ENCODE peak calls at places on chromosomes 2 and 18, in four cellular contexts. Z is CD4-positive, alpha-beta memory T cell; D is T follicular helper cell; I is AML-193. O is an unnamed sample.

GRCh38 chr2:134023854-134024253 is 230.0 kb upstream of the MGAT5 start:
- DNase-seq in Z (no peak), D (no peak), I (no peak), O (no peak)

GRCh38 chr2:127104881-127105655 is 1.9 kb downstream of the BIN1 start:
- DNase-seq in Z (no peak), D (no peak), I (no peak), O (no peak)

GRCh38 chr2:46770622-46771021 is 145.0 kb downstream of the MCFD2 start:
- DNase-seq in Z (no peak), D (no peak), I (no peak), O (no peak)

GRCh38 chr2:216348909-216349308 is 23.4 kb downstream of the MARCHF4 start:
- DNase-seq in Z (no peak), D (no peak), I (no peak), O (no peak)

GRCh38 chr2:26731714-26732113 is 32.4 kb upstream of the SLC35F6 start:
- DNase-seq in Z (no peak), D (no peak), I (no peak), O (no peak)

GRCh38 chr2:164735309-164735919 is 106.2 kb downstream of the COBLL1 start:
- DNase-seq in Z (no peak), D (no peak), I (no peak), O (no peak)

GRCh38 chr18:2510416-2510815 is 60.9 kb downstream of the METTL4 start:
- DNase-seq in Z (no peak), D (no peak), I (no peak), O (no peak)

GRCh38 chr2:42523341-42523740 is 29.6 kb upstream of the KCNG3 start:
- DNase-seq in Z (no peak), D (no peak), I (no peak), O (no peak)

GRCh38 chr2:43278683-43279220 is 52.3 kb upstream of the ZFP36L2 start:
- DNase-seq in Z (no peak), D (no peak), I (no peak), O (no peak)

GRCh38 chr2:25819597-25820039 is 58.7 kb downstream of the ASXL2 start:
- DNase-seq in Z (no peak), D (no peak), I (no peak), O (no peak)

GRCh38 chr18:73381361-73382031 is 513.7 kb upstream of the NETO1 start:
- DNase-seq in Z (no peak), D (no peak), I (no peak), O (no peak)

GRCh38 chr2:1593371-1594205 is 150.7 kb downstream of the PXDN start:
- DNase-seq in Z (no peak), D (no peak), I (no peak), O (no peak)

GRCh38 chr2:222594679-222595078 is 61.2 kb downstream of the FARSB start:
- DNase-seq in Z (no peak), D (no peak), I (no peak), O (no peak)

GRCh38 chr18:21383031-21383430 is 141.0 kb downstream of the GREB1L start:
- DNase-seq in Z (no peak), D (no peak), I (no peak), O (no peak)

GRCh38 chr2:217090024-217090473 is 230.2 kb upstream of the TNP1 start:
- DNase-seq in Z (no peak), D (no peak), I (peak; percentile 20), O (no peak)

GRCh38 chr2:43217228-43218220 is 8.9 kb downstream of the ZFP36L2 start:
- DNase-seq in Z (no peak), D (no peak), I (no peak), O (no peak)

GRCh38 chr2:65212619-65213018 is 15.0 kb upstream of the ACTR2 start:
- DNase-seq in Z (no peak), D (no peak), I (no peak), O (no peak)

GRCh38 chr2:171287036-171287435 is 126.3 kb upstream of the TLK1 start:
- DNase-seq in Z (no peak), D (no peak), I (no peak), O (no peak)

GRCh38 chr2:206211657-206212255 is 52.1 kb downstream of the EEF1B2 start:
- DNase-seq in Z (no peak), D (no peak), I (no peak), O (no peak)

GRCh38 chr18:46360102-46360699 is 256.0 kb downstream of the HAUS1 start:
- DNase-seq in Z (no peak), D (no peak), I (no peak), O (no peak)

GRCh38 chr2:1495676-1496393 is 82.6 kb downstream of the TPO start:
- DNase-seq in Z (no peak), D (no peak), I (no peak), O (no peak)

GRCh38 chr2:218146056-218146455 is 20.2 kb downstream of the CXCR2 start:
- DNase-seq in Z (no peak), D (no peak), I (no peak), O (no peak)

GRCh38 chr2:117977696-117978095 is 36.2 kb downstream of the CCDC93 start:
- DNase-seq in Z (no peak), D (no peak), I (no peak), O (no peak)

GRCh38 chr18:43526436-43527150 is 249.3 kb upstream of the SYT4 start:
- DNase-seq in Z (no peak), D (no peak), I (no peak), O (no peak)

GRCh38 chr2:54008439-54008838 is 37.6 kb upstream of the PSME4 start:
- DNase-seq in Z (no peak), D (no peak), I (no peak), O (no peak)

GRCh38 chr2:237695201-237695780 is 67.9 kb downstream of the LRRFIP1 start:
- DNase-seq in Z (peak; percentile 73), D (no peak), I (peak; percentile 86), O (peak; percentile 41)

GRCh38 chr2:20106746-20107145 is 55.3 kb upstream of the LAPTM4A start:
- DNase-seq in Z (peak; percentile 14), D (no peak), I (no peak), O (no peak)

GRCh38 chr2:206328979-206329378 is 54.5 kb downstream of the ZDBF2 start:
- DNase-seq in Z (no peak), D (no peak), I (no peak), O (no peak)

GRCh38 chr2:8774371-8774770 is 63.0 kb downstream of the KIDINS220 start:
- DNase-seq in Z (no peak), D (no peak), I (no peak), O (no peak)

GRCh38 chr2:196959750-196960392 is 33.4 kb upstream of the PGAP1 start:
- DNase-seq in Z (no peak), D (no peak), I (no peak), O (no peak)

GRCh38 chr2:184920451-184920965 is 322.2 kb downstream of the ZNF804A start:
- DNase-seq in Z (no peak), D (no peak), I (no peak), O (no peak)

GRCh38 chr18:70421471-70421870 is 132.6 kb downstream of the SOCS6 start:
- DNase-seq in Z (no peak), D (no peak), I (no peak), O (no peak)

GRCh38 chr2:139366659-139367058 is 586.5 kb upstream of the NXPH2 start:
- DNase-seq in Z (no peak), D (no peak), I (no peak), O (no peak)

GRCh38 chr18:23591011-23591410 is 4.7 kb upstream of the NPC1 start:
- DNase-seq in Z (no peak), D (no peak), I (no peak), O (no peak)

GRCh38 chr2:623384-623922 is 53.8 kb downstream of the TMEM18 start:
- DNase-seq in Z (no peak), D (no peak), I (no peak), O (no peak)

GRCh38 chr2:121431214-121431613 is 99.5 kb upstream of the RNU4ATAC start:
- DNase-seq in Z (no peak), D (no peak), I (no peak), O (no peak)

GRCh38 chr2:43123981-43124666 is 102.3 kb downstream of the ZFP36L2 start:
- DNase-seq in Z (no peak), D (no peak), I (no peak), O (no peak)

GRCh38 chr18:24259869-24260662 is 121.2 kb downstream of the CABYR start:
- DNase-seq in Z (no peak), D (no peak), I (no peak), O (no peak)

GRCh38 chr18:12839526-12840196 is 44.4 kb downstream of the PTPN2 start:
- DNase-seq in Z (peak; percentile 68), D (no peak), I (peak; percentile 79), O (no peak)

GRCh38 chr18:28112056-28112470 is 64.9 kb downstream of the CDH2 start:
- DNase-seq in Z (no peak), D (no peak), I (no peak), O (no peak)